ENCODE peak calls at places on chromosome 13, in four cellular contexts. O, Y, T and K are unnamed samples.

GRCh38 chr13:97256343-97256783 is 34.2 kb downstream of the MBNL2 start:
- DNase-seq in O (no peak), Y (no peak), T (no peak), K (no peak)

GRCh38 chr13:111365149-111366005 is 44.9 kb downstream of the TEX29 start:
- DNase-seq in O (no peak), Y (no peak), T (no peak), K (no peak)

GRCh38 chr13:32261567-32261966 is 53.6 kb downstream of the ZAR1L start:
- DNase-seq in O (peak; percentile 69), Y (no peak), T (peak; percentile 90), K (no peak)

GRCh38 chr13:27489456-27489855 is 39.1 kb upstream of the MTIF3 start:
- DNase-seq in O (no peak), Y (no peak), T (peak; percentile 23), K (no peak)

GRCh38 chr13:114309806-114310410 is 4.4 kb upstream of the CHAMP1 start:
- DNase-seq in O (no peak), Y (no peak), T (peak; percentile 50), K (no peak)

GRCh38 chr13:28408235-28408848 is 86.6 kb downstream of the FLT1 start:
- DNase-seq in O (no peak), Y (no peak), T (peak; percentile 77), K (no peak)

GRCh38 chr13:101640797-101641400 is 188.4 kb downstream of the ITGBL1 start:
- DNase-seq in O (no peak), Y (no peak), T (no peak), K (no peak)

GRCh38 chr13:76764429-76764828 is 121.8 kb downstream of the KCTD12 start:
- DNase-seq in O (no peak), Y (no peak), T (peak; percentile 88), K (no peak)

GRCh38 chr13:28220166-28220565 is 81.8 kb downstream of the PAN3 start:
- DNase-seq in O (no peak), Y (no peak), T (no peak), K (no peak)

GRCh38 chr13:100423375-100423774 is 165.2 kb downstream of the GGACT start:
- DNase-seq in O (no peak), Y (no peak), T (no peak), K (no peak)

GRCh38 chr13:97224544-97225324 is 2.6 kb downstream of the MBNL2 start:
- DNase-seq in O (no peak), Y (peak; percentile 33), T (no peak), K (no peak)

GRCh38 chr13:87821512-87821911 is 150.3 kb downstream of the SLITRK5 start:
- DNase-seq in O (no peak), Y (no peak), T (no peak), K (no peak)

GRCh38 chr13:71864094-71864980 is 2.7 kb downstream of the DACH1 start:
- DNase-seq in O (peak; percentile 12), Y (no peak), T (no peak), K (no peak)

GRCh38 chr13:112113851-112114250 is 46.9 kb downstream of the SOX1 start:
- DNase-seq in O (no peak), Y (no peak), T (no peak), K (no peak)

GRCh38 chr13:43799191-43799590 is 12.4 kb upstream of the ENOX1 start:
- DNase-seq in O (no peak), Y (no peak), T (no peak), K (no peak)

GRCh38 chr13:48411281-48412099 is 1.4 kb downstream of the LPAR6 start:
- DNase-seq in O (no peak), Y (no peak), T (no peak), K (no peak)

GRCh38 chr13:43769552-43769951 is 17.2 kb downstream of the ENOX1 start:
- DNase-seq in O (no peak), Y (no peak), T (no peak), K (no peak)

GRCh38 chr13:31046711-31047279 is 114.3 kb downstream of the TEX26 start:
- DNase-seq in O (peak; percentile 46), Y (no peak), T (no peak), K (no peak)

GRCh38 chr13:93298741-93299140 is 72.1 kb downstream of the GPC6 start:
- DNase-seq in O (no peak), Y (no peak), T (no peak), K (no peak)

GRCh38 chr13:102003848-102004570 is 397.8 kb downstream of the FGF14 start:
- DNase-seq in O (no peak), Y (no peak), T (no peak), K (no peak)

GRCh38 chr13:112727581-112727980 is 37.7 kb downstream of the ATP11A start:
- DNase-seq in O (no peak), Y (no peak), T (no peak), K (no peak)

GRCh38 chr13:94711561-94712286 is 621 bp downstream of the SOX21 start:
- DNase-seq in O (no peak), Y (no peak), T (no peak), K (no peak)

GRCh38 chr13:19864018-19864338 is 529 bp upstream of the ZMYM5 start:
- DNase-seq in O (peak; percentile 88), Y (peak; percentile 64), T (peak; percentile 66), K (no peak)

GRCh38 chr13:111248822-111249221 is 71.6 kb upstream of the TEX29 start:
- DNase-seq in O (no peak), Y (no peak), T (no peak), K (no peak)

GRCh38 chr13:50366488-50367174 is 351.4 kb downstream of the KCNRG start:
- DNase-seq in O (no peak), Y (no peak), T (no peak), K (no peak)

GRCh38 chr13:48429036-48429435 is 16.1 kb upstream of the LPAR6 start:
- DNase-seq in O (no peak), Y (no peak), T (no peak), K (no peak)

GRCh38 chr13:95497307-95497943 is 55.1 kb upstream of the CLDN10 start:
- DNase-seq in O (no peak), Y (no peak), T (no peak), K (no peak)

GRCh38 chr13:107203146-107203847 is 635.4 kb upstream of the ARGLU1 start:
- DNase-seq in O (no peak), Y (no peak), T (no peak), K (no peak)

GRCh38 chr13:33445476-33445875 is 159.9 kb upstream of the STARD13 start:
- DNase-seq in O (no peak), Y (no peak), T (no peak), K (no peak)

GRCh38 chr13:59468396-59468795 is 695.3 kb downstream of the DIAPH3 start:
- DNase-seq in O (no peak), Y (no peak), T (no peak), K (no peak)

GRCh38 chr13:50589139-50589538 is 254.4 kb downstream of the DLEU7 start:
- DNase-seq in O (no peak), Y (no peak), T (no peak), K (no peak)

GRCh38 chr13:33351324-33351723 is 65.8 kb upstream of the STARD13 start:
- DNase-seq in O (no peak), Y (no peak), T (no peak), K (no peak)

GRCh38 chr13:75566658-75567057 is 17.1 kb downstream of the UCHL3 start:
- DNase-seq in O (no peak), Y (no peak), T (no peak), K (no peak)

GRCh38 chr13:66689037-66689619 is 541.0 kb downstream of the PCDH9 start:
- DNase-seq in O (no peak), Y (no peak), T (no peak), K (no peak)
- TF ChIP-seq CTCF in O (no peak), Y (no peak), T (no peak), K (no peak)

GRCh38 chr13:51926528-51926885 is 64.7 kb downstream of the CCDC70 start:
- DNase-seq in O (no peak), Y (no peak), T (no peak), K (no peak)

GRCh38 chr13:51927129-51927528 is 65.4 kb downstream of the CCDC70 start:
- DNase-seq in O (no peak), Y (no peak), T (no peak), K (no peak)

GRCh38 chr13:51929699-51930098 is 67.9 kb downstream of the CCDC70 start:
- DNase-seq in O (no peak), Y (no peak), T (no peak), K (no peak)

GRCh38 chr13:51925865-51926527 is 64.2 kb downstream of the CCDC70 start:
- DNase-seq in O (no peak), Y (no peak), T (no peak), K (no peak)

DNA sequence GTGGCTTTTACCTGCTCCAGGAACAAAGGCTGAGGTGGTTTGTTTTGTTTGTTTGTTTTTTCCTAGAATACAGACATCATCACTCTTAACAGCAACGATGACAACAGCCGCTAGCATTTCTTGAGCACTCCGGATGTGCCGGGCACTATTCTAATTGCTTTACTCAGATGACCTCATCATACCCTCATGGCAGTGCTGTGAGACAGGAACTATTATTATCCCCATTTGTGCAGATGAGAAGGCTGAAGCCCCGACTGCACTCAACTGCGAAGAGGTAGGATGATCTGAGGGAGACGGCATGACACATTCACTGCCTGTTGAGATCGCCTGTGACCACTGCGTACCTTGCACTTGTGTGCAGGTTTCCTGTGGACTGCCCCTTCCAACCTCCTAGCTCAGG is 66.5 kb downstream of the CCDC70 start:
- DNase-seq in O (no peak), Y (no peak), T (no peak), K (no peak)
- TF ChIP-seq CTCF in O (no peak), Y (no peak), T (no peak), K (no peak)

DNA sequence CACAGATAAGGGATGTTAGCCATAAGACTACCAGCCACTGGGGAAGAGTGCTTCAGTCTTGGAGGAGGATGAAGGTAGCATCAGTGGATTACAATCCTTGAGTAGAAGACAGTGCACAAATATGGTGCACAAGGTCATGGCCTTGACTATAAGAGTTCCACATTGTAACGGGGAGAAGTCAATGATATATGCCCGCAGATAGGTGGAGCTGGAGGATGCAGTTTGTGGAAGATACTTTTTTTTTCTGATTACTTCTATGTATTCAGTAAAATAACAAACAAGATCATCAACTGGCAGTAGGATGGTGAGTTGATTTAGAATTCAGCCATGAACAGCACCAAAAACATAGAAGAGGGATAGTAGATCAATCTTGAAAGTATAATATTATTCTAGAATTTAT is 926.8 kb upstream of the MIR17HG start:
- DNase-seq in O (no peak), Y (no peak), T (no peak), K (no peak)
- TF ChIP-seq CTCF in O (no peak), Y (no peak), T (no peak), K (no peak)

GRCh38 chr13:99265823-99266426 is 7.7 kb upstream of the GPR18 start:
- DNase-seq in O (no peak), Y (no peak), T (no peak), K (no peak)

GRCh38 chr13:99265162-99265822 is 7.1 kb upstream of the GPR18 start:
- DNase-seq in O (no peak), Y (no peak), T (no peak), K (no peak)

GRCh38 chr13:99266827-99267226 is 8.6 kb upstream of the GPR18 start:
- DNase-seq in O (no peak), Y (no peak), T (no peak), K (no peak)

GRCh38 chr13:99263386-99263785 is 5.2 kb upstream of the GPR18 start:
- DNase-seq in O (no peak), Y (no peak), T (no peak), K (no peak)

GRCh38 chr13:99264053-99264452 is 5.9 kb upstream of the GPR18 start:
- DNase-seq in O (no peak), Y (no peak), T (no peak), K (no peak)
- TF ChIP-seq CTCF in O (no peak), Y (no peak), T (no peak), K (no peak)